ENCODE peak calls at places on chromosomes 13 and 19, in nine cellular contexts. G is sigmoid colon, P is SK-N-MC, I is GM23338, Q is GM12891, U is stomach, E is HCT116, Z is transverse colon, H is spleen. D is an unnamed sample.

GRCh38 chr13:38024431-38024830 is 154.9 kb upstream of the TRPC4 start:
- DNase-seq in G (no peak), P (no peak), I (no peak), Q (no peak), U (no peak), E (no peak), Z (no peak), H (no peak), D (no peak)

GRCh38 chr13:78674638-78675037 is 15.7 kb upstream of the OBI1 start:
- DNase-seq in G (no peak), P (no peak), I (no peak), Q (no peak), U (no peak), E (no peak), Z (no peak), H (no peak), D (no peak)

GRCh38 chr19:53991224-53992113 is at the start of gene CACNG6:
- DNase-seq in G (no peak), P (no peak), I (peak), Q (no peak), U (peak), E (no peak), Z (no peak), H (no peak), D (peak)

GRCh38 chr13:73662833-73663232 is 471.4 kb downstream of the KLF12 start:
- DNase-seq in G (no peak), P (no peak), I (no peak), Q (no peak), U (no peak), E (no peak), Z (no peak), H (no peak), D (no peak)

GRCh38 chr13:98284677-98285076 is 107.6 kb upstream of the RNF113B start:
- DNase-seq in G (no peak), P (no peak), I (no peak), Q (no peak), U (no peak), E (no peak), Z (no peak), H (no peak), D (no peak)

GRCh38 chr13:110565296-110565695 is 3.8 kb upstream of the RAB20 start:
- DNase-seq in G (no peak), P (no peak), I (peak), Q (no peak), U (no peak), E (no peak), Z (no peak), H (no peak), D (no peak)

GRCh38 chr19:34405892-34406660 is 1.9 kb downstream of the PDCD2L start:
- DNase-seq in G (no peak), P (no peak), I (no peak), Q (no peak), U (no peak), E (no peak), Z (no peak), H (peak), D (no peak)

GRCh38 chr13:79723462-79724116 is 242.6 kb downstream of the NDFIP2 start:
- DNase-seq in G (peak), P (no peak), I (no peak), Q (no peak), U (no peak), E (no peak), Z (no peak), H (no peak), D (no peak)

GRCh38 chr19:19064811-19065745 is 1.3 kb downstream of the SLC25A42 start:
- DNase-seq in G (no peak), P (no peak), I (peak), Q (no peak), U (no peak), E (no peak), Z (peak), H (peak), D (peak)

GRCh38 chr19:11347546-11347945 is 1.2 kb downstream of the CCDC159 start:
- DNase-seq in G (no peak), P (no peak), I (no peak), Q (no peak), U (no peak), E (no peak), Z (no peak), H (no peak), D (no peak)

GRCh38 chr19:47157455-47158321 is 27.1 kb downstream of the SAE1 start:
- DNase-seq in G (peak), P (no peak), I (peak), Q (no peak), U (peak), E (no peak), Z (peak), H (peak), D (no peak)

GRCh38 chr19:19405919-19406877 is 723 bp downstream of the GATAD2A start:
- DNase-seq in G (peak), P (no peak), I (peak), Q (no peak), U (peak), E (no peak), Z (peak), H (peak), D (peak)

GRCh38 chr13:59312776-59313175 is 851.0 kb downstream of the DIAPH3 start:
- DNase-seq in G (no peak), P (no peak), I (no peak), Q (no peak), U (no peak), E (no peak), Z (no peak), H (no peak), D (no peak)

GRCh38 chr19:4979211-4979807 is 10.4 kb downstream of the KDM4B start:
- DNase-seq in G (no peak), P (no peak), I (no peak), Q (no peak), U (no peak), E (no peak), Z (no peak), H (no peak), D (peak)

GRCh38 chr19:4977299-4978174 is 8.6 kb downstream of the KDM4B start:
- DNase-seq in G (peak), P (no peak), I (no peak), Q (no peak), U (peak), E (no peak), Z (peak), H (no peak), D (peak)

GRCh38 chr19:4980087-4980486 is 11.2 kb downstream of the KDM4B start:
- DNase-seq in G (no peak), P (no peak), I (no peak), Q (no peak), U (no peak), E (no peak), Z (no peak), H (no peak), D (peak)

GRCh38 chr19:4974855-4975469 is 6.0 kb downstream of the KDM4B start:
- DNase-seq in G (no peak), P (no peak), I (no peak), Q (no peak), U (no peak), E (no peak), Z (no peak), H (no peak), D (no peak)

GRCh38 chr19:4976412-4977298 is 7.7 kb downstream of the KDM4B start:
- DNase-seq in G (peak), P (no peak), I (peak), Q (no peak), U (peak), E (no peak), Z (peak), H (peak), D (peak)
- TF ChIP-seq POLR2AphosphoS5 in G (peak), P (no peak), I (no peak), Q (no peak), U (peak), E (no peak), Z (peak), H (peak), D (no peak)

GRCh38 chr19:8242212-8242821 is 33.1 kb downstream of the CERS4 start:
- DNase-seq in G (no peak), P (no peak), I (no peak), Q (no peak), U (no peak), E (no peak), Z (no peak), H (no peak), D (no peak)

GRCh38 chr19:8241646-8242045 is 32.5 kb downstream of the CERS4 start:
- DNase-seq in G (no peak), P (no peak), I (no peak), Q (no peak), U (no peak), E (no peak), Z (no peak), H (no peak), D (no peak)

GRCh38 chr19:8239528-8240273 is 30.5 kb downstream of the CERS4 start:
- DNase-seq in G (no peak), P (no peak), I (no peak), Q (no peak), U (no peak), E (no peak), Z (no peak), H (no peak), D (no peak)

GRCh38 chr19:8238251-8238650 is 29.1 kb downstream of the CERS4 start:
- DNase-seq in G (no peak), P (no peak), I (no peak), Q (no peak), U (no peak), E (no peak), Z (no peak), H (no peak), D (no peak)

DNA sequence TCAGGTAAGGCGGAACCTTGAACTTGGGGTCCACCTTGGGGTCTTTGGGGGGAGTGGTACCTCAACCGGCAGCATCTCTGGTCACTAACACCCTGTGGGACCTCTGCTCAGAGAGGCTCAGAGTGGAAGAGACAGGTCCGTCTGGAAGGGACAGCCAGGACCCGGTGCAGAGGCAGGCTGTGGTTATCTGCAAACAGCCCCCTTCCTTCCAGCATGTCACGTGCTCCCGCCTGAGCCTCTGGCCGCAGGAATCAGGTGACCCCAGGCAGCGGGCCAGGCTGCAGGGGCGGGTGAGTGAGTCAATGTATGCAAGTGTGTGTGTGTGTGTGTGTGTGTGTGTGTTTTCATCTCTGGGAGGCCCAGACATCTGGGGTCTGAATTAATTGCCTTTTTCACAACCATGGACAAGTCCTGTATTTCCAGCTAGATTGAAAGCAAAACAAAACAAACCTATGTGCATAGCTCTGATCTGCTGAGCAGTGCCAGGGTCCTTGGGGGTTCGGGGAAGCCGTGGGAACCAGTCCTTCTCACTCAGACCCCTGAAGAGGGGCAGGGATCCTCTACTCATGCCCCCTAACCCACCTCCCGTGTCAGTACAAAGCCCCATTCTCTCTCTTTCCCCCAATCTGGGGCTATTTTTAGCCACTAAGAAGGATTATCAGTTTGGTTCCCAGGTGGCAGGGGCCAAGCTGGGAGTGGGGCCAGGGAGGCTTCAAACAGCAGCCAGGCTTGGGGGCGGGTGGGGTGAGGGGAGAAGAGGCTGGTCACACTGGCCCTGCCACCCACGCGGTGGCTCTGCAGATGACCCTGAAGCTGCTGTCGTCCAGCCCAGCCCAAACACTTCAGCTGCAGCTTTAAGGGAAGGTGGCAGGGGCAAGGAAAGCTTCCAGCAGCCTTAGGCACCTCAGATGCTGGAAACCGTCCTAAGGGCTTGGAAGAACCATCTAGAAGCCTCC is 31.4 kb downstream of the CERS4 start:
- DNase-seq in G (peak), P (no peak), I (peak), Q (peak), U (peak), E (peak), Z (peak), H (peak), D (peak)
- TF ChIP-seq POLR2AphosphoS5 in G (peak), P (no peak), I (peak), Q (no peak), U (peak), E (no peak), Z (no peak), H (peak), D (peak)

DNA sequence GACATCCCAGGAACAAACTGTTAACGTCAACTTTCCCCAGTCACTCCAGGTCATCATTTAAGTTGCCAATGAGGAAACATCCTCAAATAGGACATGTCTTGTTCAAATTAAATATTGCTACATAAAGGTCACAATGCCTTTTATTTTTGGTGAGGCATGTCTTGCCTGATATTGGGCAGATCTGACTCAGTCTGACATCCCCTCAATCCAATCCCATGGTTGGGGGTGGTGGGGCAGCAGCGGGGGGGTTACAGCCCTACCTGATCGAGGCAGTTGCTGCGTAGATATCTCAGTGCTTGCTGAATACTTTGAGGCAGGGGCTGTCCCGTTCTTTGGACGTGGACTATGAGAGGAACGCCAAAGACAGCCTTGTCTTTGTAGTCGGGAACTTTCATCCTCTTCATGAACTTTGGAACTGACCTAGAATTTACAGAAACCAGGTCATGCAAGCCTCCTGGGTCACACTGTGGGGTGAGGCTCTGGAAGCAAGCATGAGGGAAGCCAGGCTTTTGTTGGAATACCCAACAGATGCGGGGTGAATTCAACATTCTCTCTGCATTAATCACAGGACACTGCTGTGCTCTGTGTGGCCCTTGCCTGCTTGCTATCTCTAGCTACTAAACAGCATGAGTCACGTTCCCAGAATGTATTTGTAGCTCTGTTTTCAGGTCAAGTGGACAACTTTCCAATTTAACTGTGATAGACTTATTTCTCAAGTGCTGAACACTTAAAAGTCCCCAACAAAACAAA is 109.8 kb downstream of the KL start:
- DNase-seq in G (peak), P (no peak), I (peak), Q (no peak), U (no peak), E (peak), Z (no peak), H (no peak), D (no peak)
- TF ChIP-seq POLR2AphosphoS5 in G (peak), P (no peak), I (no peak), Q (no peak), U (peak), E (peak), Z (peak), H (no peak), D (peak)

GRCh38 chr19:17534767-17535166 is 20.7 kb upstream of the COLGALT1 start:
- DNase-seq in G (no peak), P (no peak), I (no peak), Q (no peak), U (no peak), E (no peak), Z (no peak), H (no peak), D (no peak)
- TF ChIP-seq POLR2AphosphoS5 in G (no peak), P (no peak), I (no peak), Q (no peak), U (no peak), E (no peak), Z (no peak), H (no peak), D (no peak)

GRCh38 chr13:66795636-66796035 is 434.5 kb downstream of the PCDH9 start:
- DNase-seq in G (no peak), P (no peak), I (no peak), Q (no peak), U (no peak), E (no peak), Z (no peak), H (no peak), D (no peak)

DNA sequence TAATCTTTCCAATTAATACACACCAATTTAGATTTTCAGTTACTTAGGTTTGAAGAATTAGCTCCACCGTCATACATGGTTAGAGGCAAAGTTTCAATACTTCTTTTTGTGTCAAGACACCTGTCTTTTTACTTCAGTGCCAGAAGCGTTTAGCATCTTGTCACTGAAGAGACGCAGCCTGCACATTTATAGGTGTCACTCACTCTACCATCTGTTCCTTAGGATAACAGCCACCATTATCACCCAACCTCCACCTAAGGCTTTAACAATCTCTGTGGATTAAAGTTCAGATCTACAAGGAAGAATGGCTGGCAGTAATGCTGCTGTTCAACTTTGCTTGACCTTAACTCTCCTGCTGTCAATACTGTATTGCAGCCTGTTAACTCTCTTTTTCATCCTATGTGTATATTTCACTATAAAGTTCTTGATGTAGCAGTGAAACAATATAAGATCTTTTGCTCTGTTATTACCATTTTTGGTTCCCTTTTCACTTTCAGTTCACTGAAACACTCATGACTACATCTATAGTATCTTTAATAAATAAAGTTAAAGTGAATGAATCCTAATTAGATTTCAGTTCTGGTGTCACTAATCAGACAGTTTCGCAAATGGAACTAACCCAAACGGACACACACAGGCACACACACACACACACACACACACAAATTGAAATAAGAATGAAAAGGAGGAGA is 435.6 kb downstream of the PCDH9 start:
- DNase-seq in G (no peak), P (no peak), I (no peak), Q (no peak), U (no peak), E (no peak), Z (no peak), H (no peak), D (no peak)
- TF ChIP-seq POLR2AphosphoS5 in G (no peak), P (no peak), I (no peak), Q (no peak), U (no peak), E (no peak), Z (no peak), H (no peak), D (no peak)

GRCh38 chr19:7522072-7522922 is at the start of gene MCOLN1:
- DNase-seq in G (peak), P (no peak), I (peak), Q (peak), U (peak), E (peak), Z (peak), H (peak), D (peak)
- TF ChIP-seq POLR2AphosphoS5 in G (peak), P (peak), I (peak), Q (peak), U (peak), E (peak), Z (peak), H (peak), D (peak)

DNA sequence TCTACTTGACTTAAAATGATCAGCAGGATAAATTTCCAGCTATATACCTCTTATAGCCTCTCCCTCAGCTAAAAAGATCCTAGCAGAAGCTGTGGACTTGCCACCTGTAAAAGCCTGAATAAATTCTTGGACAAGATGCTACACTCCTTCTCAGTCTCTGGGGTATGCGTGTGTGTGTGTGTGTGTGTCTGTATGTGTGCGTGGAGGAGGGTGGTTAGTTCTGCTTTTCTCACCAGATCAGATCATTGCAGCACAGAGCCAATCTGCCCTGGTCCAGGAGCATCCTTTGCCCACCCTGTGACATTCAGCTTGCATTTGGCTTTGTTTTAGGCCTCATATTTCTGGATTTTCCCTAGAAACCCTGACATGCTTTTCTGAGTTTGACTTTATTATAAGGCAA is 438.3 kb downstream of the RFC3 start:
- DNase-seq in G (no peak), P (no peak), I (no peak), Q (no peak), U (no peak), E (no peak), Z (no peak), H (no peak), D (no peak)
- TF ChIP-seq POLR2AphosphoS5 in G (no peak), P (no peak), I (no peak), Q (no peak), U (no peak), E (no peak), Z (no peak), H (no peak), D (no peak)

GRCh38 chr19:50515168-50515561 is 1.5 kb upstream of the ASPDH start:
- DNase-seq in G (peak), P (no peak), I (no peak), Q (no peak), U (no peak), E (no peak), Z (no peak), H (peak), D (no peak)
- TF ChIP-seq POLR2AphosphoS5 in G (no peak), P (no peak), I (no peak), Q (no peak), U (no peak), E (no peak), Z (no peak), H (peak), D (no peak)

DNA sequence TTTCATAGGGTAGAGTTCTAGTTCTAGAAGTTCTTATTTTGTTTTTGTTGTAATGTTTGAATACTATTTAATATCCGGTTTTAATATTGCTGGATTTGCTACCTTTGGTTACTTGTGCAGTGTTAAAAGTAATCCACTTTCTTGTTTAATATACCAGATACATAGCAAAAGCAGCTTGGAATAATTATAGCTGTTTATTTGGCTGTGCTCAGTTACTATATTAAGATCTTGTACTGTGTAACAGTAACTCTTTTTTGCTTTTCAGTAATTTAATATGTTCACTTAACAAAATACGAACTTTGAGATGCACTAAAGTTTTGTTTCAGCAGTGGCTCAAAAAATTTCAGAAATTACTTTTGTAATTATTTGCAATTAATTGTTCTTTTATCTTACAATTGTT is 50.9 kb downstream of the AKAP11 start:
- DNase-seq in G (no peak), P (no peak), I (no peak), Q (no peak), U (no peak), E (no peak), Z (no peak), H (no peak), D (no peak)
- TF ChIP-seq POLR2AphosphoS5 in G (no peak), P (no peak), I (no peak), Q (no peak), U (no peak), E (no peak), Z (no peak), H (no peak), D (no peak)